ENCODE peak calls at places on chromosome 6, in five cellular contexts. G, N, R, F and D are unnamed samples.
A peak's percentile ranks its signal among the peaks of the same experiment; 100 is the strongest.

GRCh38 chr6:13765570-13765969 is 48.8 kb downstream of the MCUR1 start:
- DNase-seq in F (no peak), R (no peak), N (peak; percentile 22), G (no peak), D (no peak)

GRCh38 chr6:128513878-128514277 is 6.5 kb downstream of the PTPRK start:
- DNase-seq in R (no peak), G (no peak), N (no peak), F (no peak), D (no peak)

GRCh38 chr6:150977276-150977675 is 111.8 kb downstream of the MTHFD1L start:
- DNase-seq in G (no peak), F (no peak), R (no peak), N (no peak), D (no peak)

GRCh38 chr6:39302669-39303424 is 11.4 kb downstream of the KCNK17 start:
- DNase-seq in F (peak; percentile 95), R (peak; percentile 92), G (peak; percentile 81), N (peak; percentile 43), D (peak; percentile 97)

GRCh38 chr6:170367241-170367640 is 60.7 kb downstream of the FAM120B start:
- DNase-seq in R (no peak), G (peak; percentile 32), F (no peak), N (no peak), D (no peak)

GRCh38 chr6:82283771-82284420 is 36.4 kb upstream of the IBTK start:
- DNase-seq in F (no peak), R (no peak), G (no peak), N (no peak), D (no peak)

GRCh38 chr6:4844108-4844507 is 67.9 kb downstream of the CDYL start:
- DNase-seq in R (no peak), N (no peak), G (no peak), F (no peak), D (no peak)

GRCh38 chr6:126268087-126268486 is 71.8 kb upstream of the CENPW start:
- DNase-seq in G (no peak), R (no peak), F (peak; percentile 37), N (no peak), D (no peak)

GRCh38 chr6:36874016-36874442 is 574 bp downstream of the PPIL1 start:
- DNase-seq in F (no peak), R (no peak), N (no peak), G (no peak), D (no peak)

GRCh38 chr6:111837641-111838500 is 35.4 kb downstream of the FYN start:
- DNase-seq in R (no peak), F (no peak), N (no peak), G (no peak), D (no peak)

GRCh38 chr6:160974304-160974771 is 17.2 kb upstream of the MAP3K4 start:
- DNase-seq in F (no peak), R (no peak), G (no peak), N (peak; percentile 94), D (no peak)

GRCh38 chr6:114762145-114762544 is 419.3 kb upstream of the HS3ST5 start:
- DNase-seq in F (no peak), N (no peak), G (no peak), R (no peak), D (no peak)